ENCODE peak calls at places on chromosomes 1 and 21, in six cellular contexts. G is body of pancreas, H is heart left ventricle, Q is stomach, V is uterus, I is ovary. O is an unnamed sample.

GRCh38 chr1:38899560-38899959 is 18.2 kb upstream of the GJA9 start:
- DNase-seq in G (no peak), H (no peak), Q (no peak), V (no peak), I (no peak), O (no peak)

GRCh38 chr1:64941466-64942117 is 24.8 kb downstream of the JAK1 start:
- DNase-seq in G (no peak), H (no peak), Q (no peak), V (no peak), I (no peak), O (no peak)

GRCh38 chr1:184740344-184740743 is 14.3 kb downstream of the EDEM3 start:
- DNase-seq in G (no peak), H (no peak), Q (no peak), V (no peak), I (no peak), O (no peak)

GRCh38 chr1:207808322-207808705 is 56.5 kb downstream of the CD46 start:
- DNase-seq in G (no peak), H (no peak), Q (no peak), V (no peak), I (no peak), O (no peak)

GRCh38 chr1:171742577-171742922 is 685 bp upstream of the VAMP4 start:
- DNase-seq in G (peak), H (peak), Q (peak), V (peak), I (peak), O (no peak)

GRCh38 chr1:116218922-116219321 is 107.7 kb downstream of the MAB21L3 start:
- DNase-seq in G (peak), H (no peak), Q (peak), V (no peak), I (no peak), O (no peak)

GRCh38 chr1:3611170-3612019 is at the start of gene MEGF6:
- DNase-seq in G (peak), H (peak), Q (peak), V (peak), I (peak), O (peak)

GRCh38 chr1:112714313-112715263 is 544 bp downstream of the PPM1J start:
- DNase-seq in G (no peak), H (peak), Q (peak), V (no peak), I (peak), O (peak)

GRCh38 chr1:191368891-191369654 is 789.2 kb upstream of the RGS18 start:
- DNase-seq in G (peak), H (no peak), Q (no peak), V (no peak), I (no peak), O (no peak)

GRCh38 chr1:101444873-101445618 is 208.2 kb downstream of the S1PR1 start:
- DNase-seq in G (no peak), H (no peak), Q (no peak), V (no peak), I (no peak), O (no peak)

GRCh38 chr21:44914176-44914874 is 6.4 kb downstream of the ITGB2 start:
- DNase-seq in G (no peak), H (peak), Q (peak), V (no peak), I (no peak), O (peak)

GRCh38 chr1:8423134-8423701 is 105.3 kb downstream of the SLC45A1 start:
- DNase-seq in G (peak), H (peak), Q (no peak), V (peak), I (peak), O (peak)

GRCh38 chr1:100400332-100400933 is 48.1 kb downstream of the CDC14A start:
- DNase-seq in G (no peak), H (no peak), Q (peak), V (no peak), I (no peak), O (peak)

GRCh38 chr1:117759535-117759934 is 153.7 kb downstream of the TENT5C start:
- DNase-seq in G (no peak), H (no peak), Q (no peak), V (no peak), I (no peak), O (no peak)

GRCh38 chr1:232726048-232726779 is 79.0 kb upstream of the MAP10 start:
- DNase-seq in G (no peak), H (no peak), Q (no peak), V (no peak), I (no peak), O (no peak)

GRCh38 chr1:19439464-19440171 is 45.7 kb downstream of the CAPZB start:
- DNase-seq in G (no peak), H (no peak), Q (no peak), V (no peak), I (no peak), O (no peak)

GRCh38 chr1:194081444-194081843 is 895.0 kb upstream of the B3GALT2 start:
- DNase-seq in G (no peak), H (no peak), Q (no peak), V (no peak), I (no peak), O (no peak)

GRCh38 chr1:244214009-244214967 is 163.2 kb downstream of the ZBTB18 start:
- DNase-seq in G (no peak), H (no peak), Q (no peak), V (peak), I (no peak), O (no peak)

GRCh38 chr1:44108971-44109370 is 9.7 kb upstream of the KLF17 start:
- DNase-seq in G (no peak), H (no peak), Q (no peak), V (no peak), I (no peak), O (no peak)

GRCh38 chr1:218634212-218634611 is 289.1 kb downstream of the TGFB2 start:
- DNase-seq in G (no peak), H (no peak), Q (no peak), V (no peak), I (no peak), O (no peak)

GRCh38 chr1:14215151-14215550 is 383.3 kb upstream of the KAZN start:
- DNase-seq in G (no peak), H (no peak), Q (no peak), V (no peak), I (no peak), O (no peak)

GRCh38 chr1:190439447-190439846 is 38.2 kb downstream of the BRINP3 start:
- DNase-seq in G (no peak), H (no peak), Q (no peak), V (no peak), I (no peak), O (no peak)

GRCh38 chr1:111789666-111790316 is 34.1 kb downstream of the DDX20 start:
- DNase-seq in G (no peak), H (no peak), Q (no peak), V (no peak), I (no peak), O (no peak)

GRCh38 chr1:20411196-20411980 is 74.6 kb downstream of the CAMK2N1 start:
- DNase-seq in G (no peak), H (no peak), Q (no peak), V (no peak), I (no peak), O (peak)

GRCh38 chr1:202117898-202118371 is 4.8 kb upstream of the GPR37L1 start:
- DNase-seq in G (no peak), H (no peak), Q (no peak), V (no peak), I (no peak), O (no peak)

GRCh38 chr21:41726970-41727783 is 39.7 kb downstream of the RIPK4 start:
- DNase-seq in G (peak), H (peak), Q (peak), V (no peak), I (no peak), O (peak)

GRCh38 chr1:48853006-48853405 is 76.3 kb upstream of the BEND5 start:
- DNase-seq in G (no peak), H (no peak), Q (no peak), V (no peak), I (no peak), O (no peak)

GRCh38 chr1:1826356-1827088 is 48.3 kb upstream of the NADK start:
- DNase-seq in G (no peak), H (no peak), Q (no peak), V (no peak), I (no peak), O (no peak)

GRCh38 chr1:145901312-145902021 is 8.4 kb downstream of the ITGA10 start:
- DNase-seq in G (no peak), H (no peak), Q (no peak), V (no peak), I (no peak), O (no peak)
- TF ChIP-seq CTCF in G (no peak), H (no peak), Q (no peak), V (no peak), I (no peak), O (no peak)

GRCh38 chr1:94234615-94235014 is 2.8 kb downstream of the ARHGAP29 start:
- DNase-seq in G (no peak), H (no peak), Q (no peak), V (no peak), I (no peak), O (no peak)

GRCh38 chr1:94237291-94238226 is at the start of gene ARHGAP29:
- DNase-seq in G (peak), H (peak), Q (peak), V (peak), I (peak), O (peak)

GRCh38 chr1:94236021-94236491 is 1.3 kb downstream of the ARHGAP29 start:
- DNase-seq in G (no peak), H (no peak), Q (no peak), V (no peak), I (no peak), O (no peak)

GRCh38 chr1:94235189-94236020 is 2.0 kb downstream of the ARHGAP29 start:
- DNase-seq in G (no peak), H (no peak), Q (no peak), V (no peak), I (no peak), O (no peak)

DNA sequence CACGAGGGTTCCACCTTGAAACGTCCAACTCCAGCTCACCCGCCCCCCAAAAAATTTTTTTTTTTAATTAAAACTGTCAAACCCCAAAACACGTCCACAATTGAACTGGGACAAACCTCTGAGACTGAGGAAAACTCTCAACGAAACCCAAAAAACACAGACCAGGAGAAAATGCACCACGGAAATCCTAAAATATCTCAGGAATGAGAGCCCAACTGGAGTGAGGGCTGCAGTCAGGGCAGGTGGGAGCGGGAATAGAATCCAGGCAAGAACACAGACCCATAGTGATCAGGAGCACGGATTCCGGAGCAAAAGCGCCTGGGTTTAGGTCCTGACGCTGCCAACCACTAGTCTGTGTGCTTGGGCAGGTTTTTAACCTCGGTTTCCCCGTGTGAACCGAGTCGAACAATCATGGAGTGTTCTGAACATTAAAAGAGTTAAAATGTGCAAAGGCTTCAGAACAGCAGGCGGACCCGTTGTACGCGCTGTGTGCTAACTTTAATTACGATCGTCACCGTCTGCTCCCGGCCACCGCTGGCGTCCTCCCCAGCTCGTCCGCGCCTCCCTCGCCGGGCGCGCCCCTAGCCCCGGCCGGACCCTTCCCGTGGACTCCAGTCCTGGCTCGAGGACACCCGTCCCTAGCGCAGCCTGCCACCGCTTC is 624 bp downstream of the ARHGAP29 start:
- DNase-seq in G (peak), H (no peak), Q (peak), V (peak), I (peak), O (no peak)
- H3K27ac ChIP-seq in G (peak), H (peak), Q (peak), V (peak), I (peak), O (peak)

DNA sequence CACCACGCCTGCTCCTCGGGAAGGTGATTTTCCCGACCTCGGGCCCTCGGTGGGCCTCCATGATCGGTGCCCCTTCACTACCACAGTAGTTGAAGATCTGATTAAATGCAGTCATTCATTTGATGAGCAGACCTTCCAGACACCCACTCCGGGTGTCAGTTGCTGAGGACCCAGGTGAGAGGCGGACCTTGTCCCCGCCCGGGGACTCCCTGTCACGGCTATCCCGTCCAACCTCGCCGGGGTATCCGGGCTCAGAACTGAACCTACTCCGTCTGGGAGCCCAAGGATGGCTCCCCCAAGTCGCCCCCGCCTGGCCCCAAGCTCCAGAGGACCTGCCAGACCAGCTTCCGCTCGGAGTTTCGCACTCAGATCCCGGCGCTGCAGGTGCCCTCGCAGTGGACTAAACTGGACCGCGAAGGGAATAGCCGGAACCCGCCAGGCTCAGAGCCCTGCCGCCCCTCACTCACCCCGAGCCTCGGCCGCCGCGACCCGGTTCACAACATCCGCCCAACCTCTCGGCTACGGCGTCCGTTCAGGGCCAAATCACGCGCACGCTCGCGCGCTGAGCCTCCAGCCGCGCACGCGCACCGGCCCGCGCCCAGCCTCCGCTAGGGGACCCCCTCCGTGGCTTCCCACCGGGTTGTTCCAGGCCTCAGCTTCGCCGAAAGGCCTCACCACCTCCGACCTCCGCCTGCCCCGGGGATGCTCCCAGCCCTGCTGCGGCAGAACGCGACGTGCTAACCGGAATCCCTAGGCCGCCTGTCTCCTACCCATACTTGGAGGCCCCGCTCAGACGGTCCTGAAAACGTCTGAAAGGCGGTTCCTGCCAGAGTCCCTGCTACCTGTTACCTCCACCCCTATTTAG is 22.3 kb downstream of the RNU1-3 start:
- DNase-seq in G (peak), H (peak), Q (peak), V (peak), I (peak), O (peak)
- TF ChIP-seq POLR2A in G (no peak), H (no peak), Q (no peak), V (peak), I (peak), O (peak)

GRCh38 chr21:25465263-25465662 is 142.0 kb downstream of the MRPL39 start:
- DNase-seq in G (no peak), H (no peak), Q (no peak), V (no peak), I (no peak), O (no peak)
- TF ChIP-seq CTCF in G (no peak), H (no peak), Q (no peak), V (no peak), I (no peak), O (no peak)

DNA sequence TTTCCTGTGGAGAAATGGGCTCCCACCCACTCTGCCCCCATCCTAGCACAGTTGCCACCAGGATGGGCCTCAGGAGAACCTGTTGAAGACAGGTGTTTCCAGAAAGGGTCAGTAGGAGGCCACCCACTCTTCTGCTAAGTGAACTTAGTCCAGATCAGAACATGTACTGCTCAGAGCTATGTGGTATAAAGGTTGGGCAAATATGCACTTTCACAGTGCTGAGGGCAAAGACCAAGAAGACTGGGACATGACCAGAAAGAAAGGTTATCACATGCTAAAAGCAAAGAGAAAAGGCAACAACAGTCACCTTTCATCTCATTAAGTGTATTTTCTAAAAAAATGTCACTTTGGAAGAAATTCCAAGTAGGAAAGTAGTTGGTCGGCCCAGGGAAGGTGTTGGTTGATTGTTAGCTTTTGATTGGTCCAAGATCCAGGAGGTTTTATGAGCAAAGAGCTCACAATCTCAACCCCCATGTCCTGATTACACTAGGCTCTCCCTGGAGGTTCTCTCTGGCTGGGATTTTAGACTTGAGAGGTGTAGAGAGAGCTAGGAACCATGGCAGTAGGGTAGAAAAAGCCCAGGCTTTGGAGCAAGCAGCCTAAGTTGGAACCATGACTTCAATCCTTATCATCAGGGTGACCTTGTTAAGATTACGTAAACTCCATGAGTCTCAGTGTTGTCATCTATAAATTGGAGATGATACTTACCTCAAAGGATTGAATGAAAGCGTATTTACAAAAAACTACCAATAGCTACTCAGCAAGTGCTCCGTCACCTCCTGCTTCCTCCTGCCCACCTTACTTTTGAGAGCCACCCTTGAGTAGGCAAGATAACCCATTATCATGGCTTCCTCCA is 102.6 kb downstream of the GLUL start:
- DNase-seq in G (no peak), H (no peak), Q (no peak), V (no peak), I (no peak), O (no peak)
- H3K27ac ChIP-seq in G (peak), H (no peak), Q (peak), V (peak), I (no peak), O (peak)

DNA sequence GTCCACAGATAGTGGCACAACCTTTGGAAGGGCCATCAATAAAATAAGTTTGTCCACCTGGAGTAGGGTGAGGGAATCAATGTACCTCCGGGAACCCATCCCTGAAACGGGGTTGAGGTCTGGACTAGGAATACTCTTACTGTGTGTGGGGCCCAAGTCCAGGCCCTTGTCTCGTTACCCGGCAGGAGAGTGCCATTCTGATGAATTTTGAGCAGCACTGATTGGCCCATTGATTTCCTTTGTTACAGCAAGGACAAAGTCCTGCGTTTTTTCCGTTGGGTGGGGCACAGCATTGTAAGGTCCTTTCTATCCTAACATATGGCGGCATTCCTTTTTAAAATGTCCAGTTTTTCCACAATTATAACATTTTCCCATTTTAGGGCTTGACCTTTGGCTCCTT is 75.2 kb downstream of the AXDND1 start:
- DNase-seq in G (no peak), H (no peak), Q (no peak), V (no peak), I (no peak), O (peak)
- TF ChIP-seq POLR2A in G (no peak), H (no peak), Q (no peak), V (no peak), I (no peak), O (no peak)

O was measured in Peyer's patch.